ENCODE peak calls at places on chromosomes 5 and 9, in five cellular contexts. I, Q, H, J and B are unnamed samples.

GRCh38 chr5:77133061-77133758 is 46.1 kb upstream of the ZBED3 start:
- DNase-seq in I (peak), Q (no peak), H (peak), J (peak), B (peak)

GRCh38 chr5:136522217-136522956 is 157.0 kb upstream of the TRPC7 start:
- DNase-seq in I (no peak), Q (no peak), H (peak), J (no peak), B (no peak)

GRCh38 chr9:94630833-94631232 is 8.5 kb downstream of the FBP1 start:
- DNase-seq in I (peak), Q (no peak), H (no peak), J (no peak), B (no peak)

GRCh38 chr5:157342822-157343402 is 77.0 kb downstream of the CYFIP2 start:
- DNase-seq in I (no peak), Q (peak), H (peak), J (peak), B (no peak)

GRCh38 chr5:88824892-88825781 is 57.8 kb downstream of the MEF2C start:
- DNase-seq in I (no peak), Q (no peak), H (peak), J (peak), B (no peak)

GRCh38 chr9:15935661-15936315 is 382.9 kb downstream of the CCDC171 start:
- DNase-seq in I (no peak), Q (no peak), H (peak), J (no peak), B (no peak)

GRCh38 chr5:976849-977751 is 31.5 kb upstream of the NKD2 start:
- DNase-seq in I (no peak), Q (no peak), H (no peak), J (no peak), B (no peak)

GRCh38 chr9:109923371-109923770 is 143.4 kb downstream of the PALM2AKAP2 start:
- DNase-seq in I (no peak), Q (no peak), H (no peak), J (no peak), B (no peak)

GRCh38 chr5:35647128-35647527 is 29.5 kb downstream of the SPEF2 start:
- DNase-seq in I (no peak), Q (no peak), H (no peak), J (no peak), B (no peak)

GRCh38 chr5:36744678-36745659 is 131.6 kb upstream of the NIPBL start:
- DNase-seq in I (peak), Q (peak), H (peak), J (peak), B (peak)

GRCh38 chr5:118791986-118792734 is 196.2 kb downstream of the DTWD2 start:
- DNase-seq in I (peak), Q (no peak), H (peak), J (peak), B (no peak)

GRCh38 chr5:35954175-35954574 is 15.8 kb upstream of the CAPSL start:
- DNase-seq in I (no peak), Q (no peak), H (no peak), J (no peak), B (no peak)

GRCh38 chr5:122286547-122286946 is 25.5 kb upstream of the SNCAIP start:
- DNase-seq in I (no peak), Q (no peak), H (no peak), J (no peak), B (no peak)

GRCh38 chr5:58871648-58872242 is 288.9 kb downstream of the RAB3C start:
- DNase-seq in I (no peak), Q (no peak), H (peak), J (peak), B (no peak)

GRCh38 chr5:139422307-139422893 is 16.9 kb downstream of the DNAJC18 start:
- DNase-seq in I (no peak), Q (no peak), H (peak), J (peak), B (no peak)

GRCh38 chr5:38899936-38900335 is 54.1 kb downstream of the OSMR start:
- DNase-seq in I (no peak), Q (no peak), H (no peak), J (no peak), B (no peak)

GRCh38 chr5:136047858-136048257 is 19.1 kb downstream of the TGFBI start:
- DNase-seq in I (no peak), Q (no peak), H (no peak), J (no peak), B (no peak)

GRCh38 chr5:135392256-135392655 is 6.8 kb downstream of the MACROH2A1 start:
- DNase-seq in I (no peak), Q (no peak), H (peak), J (peak), B (no peak)

GRCh38 chr9:89892053-89892419 is 287.2 kb downstream of the GADD45G start:
- DNase-seq in I (no peak), Q (no peak), H (peak), J (peak), B (no peak)

GRCh38 chr5:170333161-170333909 is 35.8 kb upstream of the LCP2 start:
- DNase-seq in I (no peak), Q (no peak), H (no peak), J (no peak), B (no peak)

GRCh38 chr9:129832957-129833356 is 2.1 kb downstream of the C9orf78 start:
- DNase-seq in I (no peak), Q (no peak), H (no peak), J (no peak), B (no peak)

GRCh38 chr5:67831081-67831480 is 384.5 kb upstream of the PIK3R1 start:
- DNase-seq in I (no peak), Q (no peak), H (no peak), J (no peak), B (no peak)

GRCh38 chr9:34098307-34098706 is 28.2 kb downstream of the DCAF12 start:
- DNase-seq in I (no peak), Q (peak), H (no peak), J (no peak), B (no peak)

GRCh38 chr9:99488109-99489042 is 266.3 kb downstream of the SEC61B start:
- DNase-seq in I (no peak), Q (no peak), H (no peak), J (no peak), B (no peak)

GRCh38 chr5:96875805-96876291 is 452 bp upstream of the ERAP2 start:
- DNase-seq in I (no peak), Q (no peak), H (no peak), J (no peak), B (no peak)

GRCh38 chr5:5209101-5209500 is 69.0 kb downstream of the ADAMTS16 start:
- DNase-seq in I (no peak), Q (no peak), H (peak), J (no peak), B (no peak)

GRCh38 chr5:168989731-168990505 is 311.0 kb downstream of the SLIT3 start:
- DNase-seq in I (no peak), Q (no peak), H (no peak), J (no peak), B (no peak)

GRCh38 chr9:83432104-83432627 is 106.0 kb downstream of the FRMD3 start:
- DNase-seq in I (no peak), Q (no peak), H (peak), J (peak), B (no peak)

GRCh38 chr9:123657099-123657498 is 272.8 kb downstream of the DENND1A start:
- DNase-seq in I (no peak), Q (no peak), H (no peak), J (no peak), B (no peak)

GRCh38 chr9:78557540-78557939 is 260.6 kb downstream of the PSAT1 start:
- DNase-seq in I (no peak), Q (no peak), H (no peak), J (no peak), B (no peak)

GRCh38 chr5:102596951-102597350 is 98.2 kb upstream of the SLCO6A1 start:
- DNase-seq in I (no peak), Q (no peak), H (no peak), J (no peak), B (no peak)

GRCh38 chr5:173670130-173670591 is 53.7 kb upstream of the BOD1 start:
- DNase-seq in I (no peak), Q (no peak), H (peak), J (peak), B (no peak)

GRCh38 chr9:12889402-12890106 is 114.7 kb downstream of the LURAP1L start:
- DNase-seq in I (no peak), Q (no peak), H (no peak), J (no peak), B (no peak)

GRCh38 chr5:104904561-104904960 is 1342.0 kb upstream of the NUDT12 start:
- DNase-seq in I (no peak), Q (no peak), H (no peak), J (no peak), B (no peak)

GRCh38 chr5:123037104-123037418 is 536 bp upstream of the PPIC start:
- DNase-seq in I (no peak), Q (no peak), H (peak), J (no peak), B (no peak)

GRCh38 chr5:134176523-134177196 is at the start of gene SKP1:
- DNase-seq in I (peak), Q (peak), H (peak), J (peak), B (peak)
- TF ChIP-seq CTCF in I (no peak), Q (no peak), H (no peak), J (no peak), B (no peak)

GRCh38 chr5:10761842-10762165 is 770 bp upstream of the DAP start:
- DNase-seq in I (no peak), Q (no peak), H (peak), J (no peak), B (no peak)
- TF ChIP-seq CTCF in I (no peak), Q (no peak), H (no peak), J (no peak), B (no peak)

GRCh38 chr9:114150608-114151007 is 4.7 kb upstream of the COL27A1 start:
- DNase-seq in I (no peak), Q (no peak), H (no peak), J (no peak), B (no peak)
- TF ChIP-seq CTCF in I (no peak), Q (no peak), H (no peak), J (no peak), B (no peak)

DNA sequence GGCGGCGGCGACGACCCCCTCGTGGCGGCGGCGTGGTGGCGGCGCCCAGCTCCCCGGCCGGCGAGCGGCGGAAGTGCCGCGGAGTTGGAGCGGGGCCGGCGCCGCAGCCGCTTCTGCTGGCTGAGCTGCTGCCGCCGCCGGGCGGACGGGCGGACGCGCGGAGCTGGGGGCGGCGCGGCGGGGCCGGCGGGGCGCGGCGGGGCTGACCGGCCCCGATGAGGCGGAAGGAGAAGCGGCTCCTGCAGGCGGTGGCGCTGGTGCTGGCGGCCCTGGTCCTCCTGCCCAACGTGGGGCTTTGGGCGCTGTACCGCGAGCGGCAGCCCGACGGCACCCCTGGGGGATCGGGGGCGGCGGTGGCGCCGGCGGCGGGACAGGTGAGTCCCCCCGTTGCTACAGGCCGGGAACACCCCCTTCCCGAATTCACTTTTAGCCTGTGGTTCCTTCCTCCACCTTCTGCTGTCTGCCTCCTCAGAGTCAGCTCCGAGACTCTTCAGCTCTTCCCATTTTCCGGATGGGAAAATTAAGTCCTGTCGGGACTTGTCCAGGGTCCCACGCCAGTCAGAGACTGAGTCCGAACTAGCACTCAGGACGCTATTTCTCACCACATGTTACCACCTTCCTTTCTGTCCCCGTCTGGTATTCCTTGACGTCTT is at the start of gene GALNT10:
- DNase-seq in I (no peak), Q (peak), H (peak), J (peak), B (peak)
- TF ChIP-seq CTCF in I (no peak), Q (no peak), H (no peak), J (no peak), B (no peak)

GRCh38 chr5:66742083-66742895 is 146.1 kb downstream of the MAST4 start:
- DNase-seq in I (no peak), Q (no peak), H (no peak), J (no peak), B (peak)
- TF ChIP-seq CTCF in I (no peak), Q (peak), H (no peak), J (no peak), B (peak)